ENCODE peak calls at places on chromosomes 5 and 9, in five cellular contexts. F, I, X, G and S are unnamed samples.

GRCh38 chr9:107439991-107440456 is 49.5 kb downstream of the KLF4 start:
- DNase-seq in F (no peak), X (no peak), I (no peak), G (no peak), S (no peak)

GRCh38 chr5:156680845-156681244 is 169.2 kb upstream of the PPP1R2B start:
- DNase-seq in I (no peak), X (no peak), F (peak), G (no peak), S (no peak)

GRCh38 chr5:157473383-157474370 is 13.7 kb downstream of the NIPAL4 start:
- DNase-seq in X (no peak), F (no peak), I (no peak), G (peak), S (no peak)

GRCh38 chr5:135446186-135446585 is 962 bp downstream of the DCANP1 start:
- DNase-seq in F (no peak), G (peak), I (no peak), X (no peak), S (no peak)

GRCh38 chr9:974064-974992 is 2.1 kb upstream of the DMRT3 start:
- DNase-seq in X (no peak), F (no peak), G (no peak), I (no peak), S (no peak)

GRCh38 chr5:82749453-82749852 is 327.7 kb downstream of the TMEM167A start:
- DNase-seq in X (no peak), G (no peak), I (no peak), F (no peak), S (no peak)

GRCh38 chr5:172696171-172696849 is 55.2 kb downstream of the NEURL1B start:
- DNase-seq in X (no peak), F (no peak), I (no peak), G (no peak), S (no peak)

GRCh38 chr5:33479321-33479720 is 38.6 kb downstream of the TARS1 start:
- DNase-seq in I (no peak), G (no peak), F (no peak), X (no peak), S (no peak)

GRCh38 chr5:170782438-170782837 is 1.1 kb upstream of the GABRP start:
- DNase-seq in F (no peak), I (no peak), G (no peak), X (no peak), S (no peak)

GRCh38 chr5:92332039-92332438 is 948.9 kb upstream of the ARRDC3 start:
- DNase-seq in I (no peak), X (no peak), G (no peak), F (no peak), S (no peak)

GRCh38 chr5:92330365-92330764 is 947.2 kb upstream of the ARRDC3 start:
- DNase-seq in F (no peak), X (no peak), G (no peak), I (no peak), S (no peak)

GRCh38 chr5:92328584-92329259 is 945.6 kb upstream of the ARRDC3 start:
- DNase-seq in G (no peak), F (no peak), I (no peak), X (no peak), S (no peak)

DNA sequence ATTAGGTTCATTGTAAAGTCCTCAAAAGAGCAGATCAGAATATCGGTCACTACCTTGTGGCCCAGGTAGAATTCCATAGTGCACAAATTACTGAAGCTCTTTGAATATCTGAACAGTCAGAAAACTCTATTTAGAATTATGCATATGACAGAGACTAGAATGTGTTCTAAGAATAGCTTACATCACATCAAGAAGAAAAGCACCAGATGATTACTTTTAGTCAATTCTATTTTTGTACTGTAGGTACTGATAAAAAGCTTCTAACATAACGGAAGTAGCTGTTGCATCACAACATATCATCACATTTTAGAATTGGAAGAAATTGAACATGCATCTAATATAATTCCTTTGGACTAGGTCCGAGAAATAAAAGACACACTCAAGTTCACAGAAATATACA is 946.6 kb upstream of the ARRDC3 start:
- DNase-seq in I (no peak), G (no peak), X (no peak), F (no peak), S (no peak)
- TF ChIP-seq POLR2AphosphoS5 in I (no peak), G (no peak), X (no peak), F (no peak), S (no peak)

GRCh38 chr5:119501671-119502179 is 49.4 kb downstream of the HSD17B4 start:
- DNase-seq in F (no peak), X (no peak), I (no peak), G (no peak), S (no peak)
- TF ChIP-seq POLR2AphosphoS5 in F (no peak), X (no peak), I (no peak), G (no peak), S (no peak)

DNA sequence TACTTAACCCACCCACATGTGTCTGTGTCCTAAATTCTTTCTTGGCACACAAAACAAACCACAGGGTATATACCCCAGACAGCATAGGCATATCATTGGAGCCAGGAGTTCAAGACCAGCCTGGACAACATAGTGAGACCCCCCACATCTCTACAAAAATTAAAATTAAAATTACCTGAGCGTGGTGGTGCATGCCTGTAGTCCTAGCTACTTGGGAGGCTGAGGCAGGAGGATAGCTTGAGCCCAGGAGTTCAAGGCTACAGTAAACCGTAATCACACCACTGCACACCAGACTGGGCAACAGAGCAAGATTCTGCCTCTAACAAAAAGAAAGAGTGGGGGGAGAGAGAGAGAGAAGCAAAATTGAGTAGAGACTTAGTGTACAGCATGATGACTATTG is 4.6 kb upstream of the AGTPBP1 start:
- DNase-seq in X (no peak), F (no peak), G (no peak), I (no peak), S (no peak)
- TF ChIP-seq POLR2AphosphoS5 in X (no peak), F (no peak), G (no peak), I (no peak), S (no peak)

DNA sequence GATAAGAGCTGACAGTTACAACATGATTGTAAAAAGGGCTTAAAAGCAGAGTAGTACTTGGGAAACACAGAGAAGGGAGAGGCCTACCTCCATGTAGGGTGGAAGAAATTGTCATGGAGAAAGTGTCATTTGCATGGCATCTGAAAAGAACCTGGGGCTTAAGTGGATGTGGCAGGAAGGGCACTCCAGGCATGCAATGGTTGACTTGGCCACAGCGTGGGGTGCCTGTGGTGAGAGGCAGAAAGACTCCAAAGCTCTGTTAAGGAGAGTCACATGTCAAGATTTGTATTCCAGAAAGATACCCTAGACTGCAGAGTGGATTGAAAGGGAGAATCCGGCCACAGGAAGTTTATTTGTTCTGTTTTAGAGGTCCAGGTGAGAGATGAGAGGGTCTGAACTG is 2.4 kb downstream of the POLR3G start:
- DNase-seq in X (peak), G (no peak), I (no peak), F (no peak), S (no peak)
- TF ChIP-seq POLR2AphosphoS5 in X (no peak), G (no peak), I (no peak), F (no peak), S (no peak)

GRCh38 chr9:2664675-2665065 is 43.1 kb downstream of the VLDLR start:
- DNase-seq in I (no peak), G (no peak), F (no peak), X (no peak), S (no peak)

GRCh38 chr9:2666569-2666968 is 45.0 kb downstream of the VLDLR start:
- DNase-seq in X (no peak), G (no peak), I (no peak), F (no peak), S (no peak)

GRCh38 chr9:2662496-2662895 is 40.9 kb downstream of the VLDLR start:
- DNase-seq in F (no peak), X (no peak), I (no peak), G (no peak), S (no peak)

GRCh38 chr9:2663486-2663885 is 41.9 kb downstream of the VLDLR start:
- DNase-seq in G (no peak), X (no peak), F (no peak), I (no peak), S (no peak)

GRCh38 chr9:2663886-2664674 is 42.5 kb downstream of the VLDLR start:
- DNase-seq in F (no peak), G (no peak), I (no peak), X (no peak), S (no peak)
- TF ChIP-seq POLR2AphosphoS5 in F (no peak), G (no peak), I (no peak), X (no peak), S (no peak)

GRCh38 chr5:125897068-125897467 is 526.1 kb upstream of the GRAMD2B start:
- DNase-seq in G (no peak), F (no peak), X (no peak), I (no peak), S (no peak)
- TF ChIP-seq POLR2AphosphoS5 in G (no peak), F (no peak), X (no peak), I (no peak), S (no peak)

GRCh38 chr5:55800924-55801323 is 50.2 kb upstream of the IL31RA start:
- DNase-seq in F (no peak), G (no peak), X (no peak), I (no peak), S (no peak)
- TF ChIP-seq POLR2AphosphoS5 in F (no peak), G (no peak), X (no peak), I (no peak), S (no peak)

DNA sequence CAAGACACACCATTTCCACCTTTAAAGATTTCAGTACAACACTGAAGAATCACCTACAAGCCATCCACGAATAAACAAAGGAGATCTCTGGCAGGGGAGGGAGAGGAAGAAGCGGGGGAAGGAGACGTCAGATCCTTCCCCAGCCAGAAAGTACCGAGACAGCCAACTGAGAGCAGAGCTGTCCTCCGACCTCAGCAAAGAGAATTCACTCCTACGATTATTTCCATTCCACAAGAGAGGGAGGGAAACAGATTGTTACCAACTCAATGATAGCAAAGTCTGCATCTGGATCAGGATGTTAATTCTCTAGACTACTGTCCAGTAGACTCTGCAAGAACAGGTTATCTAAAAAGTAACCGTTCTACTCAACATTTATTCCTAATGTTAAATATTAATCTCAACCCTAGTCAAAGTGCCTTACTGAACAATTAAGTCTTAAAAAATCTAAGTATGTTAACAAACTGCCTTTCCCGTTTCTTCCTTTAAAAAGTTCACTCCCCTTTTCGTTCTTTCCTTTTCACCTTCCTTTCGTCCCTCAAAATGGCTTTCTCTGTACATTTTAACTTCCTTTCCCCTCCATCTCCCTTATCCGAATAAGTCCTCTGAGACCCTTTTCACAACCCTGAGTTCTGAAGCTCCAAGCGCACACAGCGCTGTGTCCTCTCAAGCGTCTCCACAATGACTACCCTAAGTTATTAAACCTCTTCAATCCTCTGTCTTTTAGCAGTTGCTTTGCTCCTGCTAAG is 1.4 kb downstream of the CHD1 start:
- DNase-seq in F (no peak), X (no peak), I (no peak), G (peak), S (no peak)
- TF ChIP-seq POLR2AphosphoS5 in F (no peak), X (no peak), I (peak), G (peak), S (peak)

GRCh38 chr9:33032292-33032691 is 7.2 kb downstream of the DNAJA1 start:
- DNase-seq in F (no peak), X (no peak), I (no peak), G (no peak), S (no peak)

GRCh38 chr9:33030285-33030684 is 5.2 kb downstream of the DNAJA1 start:
- DNase-seq in I (no peak), X (no peak), F (no peak), G (no peak), S (no peak)

GRCh38 chr9:33032865-33033264 is 7.8 kb downstream of the DNAJA1 start:
- DNase-seq in I (no peak), G (no peak), X (no peak), F (no peak), S (no peak)

GRCh38 chr9:33025572-33026347 is 687 bp downstream of the DNAJA1 start:
- DNase-seq in X (no peak), G (peak), I (peak), F (peak), S (no peak)

DNA sequence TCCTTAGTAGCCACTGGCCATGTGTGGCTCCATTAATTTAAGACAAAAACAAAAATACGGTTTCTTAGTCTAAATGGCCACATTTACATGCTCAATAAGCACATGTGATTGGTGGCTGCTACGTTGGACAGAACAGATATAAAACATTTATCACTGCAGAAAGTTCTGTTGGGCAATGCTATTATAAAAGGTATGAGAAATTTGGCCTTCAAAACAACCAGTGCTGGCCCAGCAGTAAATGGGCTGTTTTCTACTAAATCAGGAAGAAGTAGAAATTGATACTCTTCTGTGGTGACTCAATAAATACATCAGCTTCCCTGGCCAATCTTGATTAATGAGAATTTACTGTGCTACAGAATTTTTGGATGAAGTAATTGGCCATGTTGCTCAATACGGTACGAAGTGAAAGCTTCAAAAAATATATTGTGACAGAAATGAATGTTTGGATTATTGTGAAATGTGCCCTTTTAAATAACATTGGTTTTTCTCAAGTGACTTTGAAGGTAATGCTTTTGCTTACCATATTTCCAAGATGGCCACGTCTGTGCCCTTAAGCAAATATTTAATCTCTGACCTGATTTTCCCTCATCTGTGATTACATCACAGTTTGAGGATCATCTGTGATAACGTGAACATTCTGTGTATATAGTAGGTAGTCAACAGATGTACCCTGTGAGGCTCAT is 4.2 kb downstream of the DNAJA1 start:
- DNase-seq in X (no peak), I (no peak), F (no peak), G (no peak), S (no peak)
- TF ChIP-seq POLR2AphosphoS5 in X (no peak), I (no peak), F (no peak), G (peak), S (no peak)

DNA sequence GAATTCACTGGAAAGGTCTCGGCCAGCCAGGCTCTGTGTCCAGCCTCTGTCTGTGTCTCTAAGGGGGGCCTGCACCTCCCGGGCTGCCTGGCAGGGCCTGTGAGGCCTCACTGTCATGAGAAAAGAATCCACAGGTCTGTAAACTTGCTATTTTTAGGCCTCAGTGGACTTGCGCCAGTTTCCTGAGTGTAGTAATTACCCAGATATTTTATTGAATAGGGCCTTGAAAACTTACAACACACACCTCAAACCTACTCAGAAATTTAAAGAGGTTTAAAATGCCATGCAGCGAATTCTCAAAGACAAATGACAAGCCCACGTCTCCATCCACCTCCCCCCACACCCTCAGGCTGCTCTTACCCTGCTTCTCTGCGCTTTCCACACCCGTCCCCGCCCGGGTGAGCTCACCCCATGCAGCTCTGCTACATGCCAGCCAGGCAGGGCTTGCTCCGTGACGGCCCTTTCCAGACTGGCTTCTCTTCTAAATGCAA is 8.8 kb upstream of the TENT4A start:
- DNase-seq in F (no peak), X (no peak), I (no peak), G (peak), S (no peak)
- TF ChIP-seq POLR2AphosphoS5 in F (no peak), X (no peak), I (no peak), G (peak), S (no peak)